ENCODE peak calls at places on chromosomes 7 and 10, in seven cellular contexts. M is Panc1, W is fibroblast of lung, Z is PC-9, Y is hepatocyte, G is IMR-90, Q is SK-N-SH. C is an unnamed sample. For H3K27me3 and H3K9me3, the result is how much of the 10 kb centered on the place peaks cover.

GRCh38 chr10:114876602-114877300 is 55.2 kb downstream of the FHIP2A start:
- DNase-seq in M (no peak), Y (peak), W (peak), Q (peak), Z (peak), G (peak), C (peak)

GRCh38 chr7:116511552-116512523 is 12.3 kb downstream of the CAV2 start:
- DNase-seq in Q (no peak), Y (no peak), G (peak), M (peak), Z (peak), W (peak), C (peak)

GRCh38 chr7:101676956-101677355 is 47.9 kb upstream of the MYL10 start:
- DNase-seq in M (no peak), Q (no peak), Z (no peak), W (no peak), G (no peak), Y (no peak), C (no peak)

GRCh38 chr7:129499915-129500463 is 2.3 kb upstream of the SMKR1 start:
- DNase-seq in Z (no peak), W (no peak), G (no peak), Q (no peak), M (no peak), Y (no peak), C (no peak)

GRCh38 chr10:93995598-93996271 is 2.0 kb downstream of the PLCE1 start:
- DNase-seq in G (peak), Q (no peak), M (no peak), Z (peak), W (peak), Y (no peak), C (no peak)

GRCh38 chr10:95618101-95618500 is 38.4 kb downstream of the ALDH18A1 start:
- DNase-seq in Q (no peak), W (no peak), M (no peak), Y (no peak), G (no peak), Z (no peak), C (no peak)

GRCh38 chr7:47581442-47581820 is 480 bp downstream of the TNS3 start:
- DNase-seq in W (no peak), Y (peak), G (no peak), M (no peak), Z (no peak), Q (peak), C (no peak)

GRCh38 chr7:23586159-23586558 is 11.0 kb upstream of the CCDC126 start:
- DNase-seq in G (no peak), M (no peak), Z (no peak), W (no peak), Y (no peak), Q (no peak), C (no peak)

GRCh38 chr10:22185586-22185985 is 32.2 kb downstream of the EBLN1 start:
- DNase-seq in Y (no peak), W (no peak), G (no peak), Q (no peak), M (no peak), Z (no peak), C (no peak)

GRCh38 chr7:50665403-50666123 is 100.4 kb upstream of the DDC start:
- DNase-seq in Q (no peak), M (no peak), Y (no peak), G (peak), Z (no peak), W (peak), C (peak)

GRCh38 chr10:63423489-63423888 is 42.3 kb downstream of the JMJD1C start:
- DNase-seq in M (no peak), Y (no peak), Q (no peak), G (peak), Z (no peak), W (no peak), C (no peak)

GRCh38 chr7:132380065-132380464 is 196.2 kb downstream of the PLXNA4 start:
- DNase-seq in Q (no peak), G (no peak), Z (no peak), M (no peak), W (peak), Y (peak), C (no peak)

GRCh38 chr7:30770936-30771858 is at the start of gene MINDY4:
- DNase-seq in W (peak), Z (peak), M (no peak), G (peak), Y (peak), Q (peak), C (peak)

GRCh38 chr7:80053098-80053497 is 81.5 kb upstream of the GNAI1 start:
- DNase-seq in W (no peak), G (no peak), Y (peak), M (no peak), Q (no peak), Z (no peak), C (no peak)

GRCh38 chr7:77407906-77408305 is 8.2 kb downstream of the GSAP start:
- DNase-seq in G (no peak), M (no peak), Z (no peak), W (no peak), Q (no peak), Y (no peak), C (no peak)

GRCh38 chr7:2193120-2193519 is 39.6 kb downstream of the MAD1L1 start:
- DNase-seq in Z (no peak), M (no peak), Q (peak), W (no peak), G (no peak), Y (no peak), C (no peak)

GRCh38 chr7:19963695-19964094 is 190.3 kb upstream of the TMEM196 start:
- DNase-seq in M (no peak), Q (no peak), Z (no peak), G (no peak), Y (no peak), W (no peak), C (no peak)

GRCh38 chr10:774661-775244 is 85.3 kb upstream of the DIP2C start:
- DNase-seq in G (no peak), Y (no peak), Z (no peak), Q (no peak), M (no peak), W (no peak), C (no peak)

GRCh38 chr10:21364196-21365114 is 161.0 kb downstream of the SKIDA1 start:
- DNase-seq in G (peak), M (peak), W (peak), Q (no peak), Y (peak), Z (peak), C (peak)

GRCh38 chr10:85537561-85537960 is 829.0 kb downstream of the GRID1 start:
- DNase-seq in Z (no peak), M (peak), W (no peak), Q (no peak), G (no peak), Y (no peak), C (no peak)

GRCh38 chr10:3420527-3421469 is 248.2 kb upstream of the PITRM1 start:
- DNase-seq in Y (no peak), Z (no peak), M (no peak), Q (no peak), G (no peak), W (no peak), C (no peak)

GRCh38 chr7:66245008-66245407 is 39.9 kb downstream of the TPST1 start:
- DNase-seq in G (no peak), Y (no peak), Z (no peak), W (no peak), M (no peak), Q (no peak), C (no peak)

GRCh38 chr7:66250711-66251110 is 45.6 kb downstream of the TPST1 start:
- DNase-seq in Y (peak), Z (no peak), G (peak), M (no peak), W (peak), Q (no peak), C (no peak)

GRCh38 chr7:66246549-66247171 is 41.5 kb downstream of the TPST1 start:
- DNase-seq in W (no peak), Y (no peak), Z (no peak), Q (no peak), G (no peak), M (no peak), C (no peak)

GRCh38 chr7:66247387-66248078 is 42.4 kb downstream of the TPST1 start:
- DNase-seq in G (no peak), Z (no peak), Y (no peak), M (no peak), W (no peak), Q (no peak), C (no peak)
- H3K27me3 ChIP-seq in G (under half), Z (under half), Y (under half), M (under half), W (under half), Q (under half), C (under half)

DNA sequence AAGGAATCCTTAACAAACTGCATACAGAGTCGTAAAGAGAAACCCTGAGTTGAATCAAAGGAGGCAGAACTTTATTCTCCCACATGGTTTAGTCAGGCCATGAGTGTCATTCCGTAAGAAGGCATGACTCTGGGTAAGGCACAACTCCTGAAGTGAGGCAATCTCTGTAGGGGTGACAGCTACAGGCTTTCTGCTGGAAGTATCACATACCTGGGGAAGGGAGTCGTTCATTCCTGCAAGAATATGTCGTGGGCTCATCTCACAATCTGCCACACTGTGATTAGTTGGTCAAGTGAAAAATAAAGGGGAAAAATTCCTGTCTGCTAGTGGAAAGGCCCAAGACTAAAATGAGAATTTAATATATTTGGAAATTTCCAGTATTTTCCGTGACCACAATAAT is 392.6 kb downstream of the POM121L12 start:
- DNase-seq in G (no peak), Y (no peak), M (no peak), W (no peak), Z (no peak), Q (no peak), C (no peak)
- H3K9me3 ChIP-seq in G (under half), Y (under half), M (under half), W (under half), Z (under half), Q (under half), C (under half)

GRCh38 chr7:25686493-25686892 is 458.2 kb upstream of the NPVF start:
- DNase-seq in Y (no peak), G (no peak), Z (no peak), W (no peak), Q (no peak), M (no peak), C (no peak)
- H3K27me3 ChIP-seq in Y (under half), G (under half), Z (half or more), W (under half), Q (under half), M (under half), C (under half)

DNA sequence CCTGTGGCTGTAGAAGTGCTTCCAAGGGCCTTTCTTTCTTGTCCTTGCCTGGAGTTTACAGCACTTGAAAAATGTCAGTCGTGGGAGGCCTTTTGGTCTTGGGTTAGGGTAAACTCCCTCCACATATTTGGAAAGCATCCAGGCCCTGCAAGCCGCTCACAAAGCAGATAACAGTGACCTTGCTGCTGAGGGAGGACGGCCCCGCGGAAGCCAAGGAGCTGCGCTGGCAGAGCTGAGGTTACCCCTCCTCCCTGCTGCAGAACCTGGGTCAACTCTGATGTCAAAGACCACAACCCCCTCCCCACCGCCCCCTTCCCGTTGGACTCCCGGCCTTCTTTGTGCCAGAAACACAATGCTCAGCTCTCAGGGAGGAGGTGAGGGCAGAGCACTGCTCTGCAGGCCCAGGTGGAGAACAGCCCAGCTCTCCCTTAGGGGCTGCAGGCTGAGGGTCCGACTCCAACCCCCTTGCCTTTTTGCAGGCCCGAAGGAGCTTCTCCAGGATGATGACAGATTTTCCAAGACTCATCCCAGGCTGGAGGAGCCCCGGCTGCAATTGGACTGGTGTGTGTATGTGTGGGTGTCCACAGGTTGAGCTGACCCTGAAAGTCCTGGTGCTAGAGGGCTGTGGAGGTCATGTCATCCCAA is 957.6 kb upstream of the ZNF722 start:
- DNase-seq in G (no peak), Q (no peak), Y (no peak), W (no peak), M (no peak), Z (no peak), C (no peak)
- H3K9me3 ChIP-seq in G (half or more), Q (under half), Y (under half), W (under half), M (under half), Z (under half), C (under half)

C was measured in MG63.